ENCODE peak calls at places on chromosomes 2 and 18, in four cellular contexts. S is activated CD4-positive, alpha-beta T cell treated with anti-CD3 and anti-CD28 coated beads for 36 hours; N is RWPE1; X is GDM1. G is an unnamed sample.

GRCh38 chr2:54966165-54966819 is 84.0 kb downstream of the RTN4 start:
- DNase-seq in S (no peak), N (peak; percentile 42), X (no peak), G (no peak)

GRCh38 chr2:211766689-211767088 is 771.9 kb downstream of the ERBB4 start:
- DNase-seq in S (no peak), N (peak; percentile 10), X (no peak), G (no peak)

GRCh38 chr2:191961556-191961955 is 114.7 kb upstream of the CAVIN2 start:
- DNase-seq in S (no peak), N (no peak), X (no peak), G (no peak)

GRCh38 chr2:170562928-170563327 is 152.2 kb upstream of the SP5 start:
- DNase-seq in S (no peak), N (no peak), X (no peak), G (no peak)

GRCh38 chr18:28690836-28691835 is 514.2 kb upstream of the CDH2 start:
- DNase-seq in S (no peak), N (no peak), X (no peak), G (no peak)

GRCh38 chr18:70385474-70385873 is 96.6 kb downstream of the SOCS6 start:
- DNase-seq in S (no peak), N (no peak), X (no peak), G (no peak)

GRCh38 chr2:120716641-120717585 is 18.8 kb upstream of the GLI2 start:
- DNase-seq in S (no peak), N (no peak), X (no peak), G (no peak)

GRCh38 chr2:46802665-46803550 is 112.7 kb downstream of the MCFD2 start:
- DNase-seq in S (no peak), N (no peak), X (no peak), G (no peak)

GRCh38 chr18:24039666-24040065 is 25.1 kb downstream of the TTC39C start:
- DNase-seq in S (no peak), N (no peak), X (peak; percentile 15), G (no peak)

GRCh38 chr18:48622911-48623431 is 84.1 kb downstream of the CTIF start:
- DNase-seq in S (no peak), N (peak; percentile 24), X (no peak), G (no peak)

GRCh38 chr18:6557052-6557451 is 142.3 kb upstream of the L3MBTL4 start:
- DNase-seq in S (no peak), N (no peak), X (no peak), G (no peak)

GRCh38 chr2:11558206-11558886 is 24.5 kb downstream of the GREB1 start:
- DNase-seq in S (no peak), N (no peak), X (no peak), G (no peak)

GRCh38 chr18:79405019-79405780 is 9.5 kb downstream of the NFATC1 start:
- DNase-seq in S (peak; percentile 89), N (no peak), X (no peak), G (no peak)

GRCh38 chr2:181660181-181660580 is 3.3 kb upstream of the CERKL start:
- DNase-seq in S (no peak), N (no peak), X (no peak), G (no peak)

GRCh38 chr2:100136310-100136709 is 6.1 kb downstream of the AFF3 start:
- DNase-seq in S (peak; percentile 24), N (no peak), X (no peak), G (no peak)